ENCODE peak calls at places on chromosomes 16 and 17, in four cellular contexts. One of them, this sample, is unnamed.
A peak's percentile ranks its signal among the peaks of the same experiment; 100 is the strongest.

GRCh38 chr17:14940112-14940945 is 324.8 kb downstream of the PMP22 start:
- DNase-seq in K562: no peak
- DNase-seq in H1: no peak
- DNase-seq in HepG2: no peak
- DNase-seq in this sample: no peak

GRCh38 chr16:77881355-77882003 is 93.1 kb downstream of the VAT1L start:
- DNase-seq in H1: no peak
- DNase-seq in K562: no peak
- DNase-seq in HepG2: no peak
- DNase-seq in this sample: no peak

GRCh38 chr16:15979801-15980200 is 30.4 kb downstream of the ABCC1 start:
- DNase-seq in H1: no peak
- DNase-seq in HepG2: no peak
- DNase-seq in K562: no peak
- DNase-seq in this sample: no peak

GRCh38 chr16:57732011-57732410 is 3.6 kb upstream of the KATNB1 start:
- DNase-seq in H1: no peak
- DNase-seq in HepG2: no peak
- DNase-seq in K562: no peak
- DNase-seq in this sample: no peak

GRCh38 chr17:46851029-46851741 is at the start of gene WNT9B:
- DNase-seq in HepG2: peak; percentile 48
- DNase-seq in K562: peak; percentile 79
- DNase-seq in H1: no peak
- DNase-seq in this sample: peak; percentile 44

GRCh38 chr17:79814966-79815835 is 18.3 kb upstream of the CBX8 start:
- DNase-seq in HepG2: no peak
- DNase-seq in K562: no peak
- DNase-seq in H1: no peak
- DNase-seq in this sample: no peak

GRCh38 chr17:74245145-74245817 is 28.8 kb upstream of the DNAI2 start:
- DNase-seq in HepG2: no peak
- DNase-seq in H1: peak; percentile 47
- DNase-seq in K562: no peak
- DNase-seq in this sample: no peak

GRCh38 chr17:27630607-27631408 is at the start of gene LGALS9:
- DNase-seq in K562: no peak
- DNase-seq in HepG2: no peak
- DNase-seq in H1: no peak
- DNase-seq in this sample: no peak

GRCh38 chr17:82332669-82333278 is 792 bp downstream of the SECTM1 start:
- DNase-seq in H1: no peak
- DNase-seq in K562: peak; percentile 64
- DNase-seq in HepG2: no peak
- DNase-seq in this sample: peak; percentile 69

GRCh38 chr16:85839681-85840240 is 40.3 kb downstream of the COX4I1 start:
- DNase-seq in HepG2: no peak
- DNase-seq in H1: no peak
- DNase-seq in K562: no peak
- DNase-seq in this sample: no peak

GRCh38 chr17:37742114-37742761 is 2.6 kb downstream of the HNF1B start:
- DNase-seq in K562: no peak
- DNase-seq in HepG2: no peak
- DNase-seq in H1: no peak
- DNase-seq in this sample: peak; percentile 59

GRCh38 chr16:14003119-14003570 is 68.0 kb upstream of the MRTFB start:
- DNase-seq in H1: peak; percentile 66
- DNase-seq in K562: peak; percentile 40
- DNase-seq in HepG2: no peak
- DNase-seq in this sample: no peak

GRCh38 chr17:38469875-38470274 is 41.6 kb downstream of the ARHGAP23 start:
- DNase-seq in H1: no peak
- DNase-seq in HepG2: no peak
- DNase-seq in K562: peak; percentile 26
- DNase-seq in this sample: no peak

GRCh38 chr17:41464682-41465081 is 2.5 kb downstream of the KRT32 start:
- DNase-seq in K562: no peak
- DNase-seq in H1: no peak
- DNase-seq in HepG2: no peak
- DNase-seq in this sample: peak; percentile 79

GRCh38 chr17:60167095-60167741 is 17.4 kb downstream of the CA4 start:
- DNase-seq in HepG2: no peak
- DNase-seq in K562: no peak
- DNase-seq in H1: no peak
- DNase-seq in this sample: no peak

GRCh38 chr16:59263980-59264379 is 529.9 kb upstream of the GOT2 start:
- DNase-seq in H1: no peak
- DNase-seq in K562: no peak
- DNase-seq in HepG2: no peak
- DNase-seq in this sample: no peak

GRCh38 chr16:23771642-23772041 is 16.8 kb downstream of the CHP2 start:
- DNase-seq in K562: no peak
- DNase-seq in HepG2: no peak
- DNase-seq in H1: no peak
- DNase-seq in this sample: no peak

GRCh38 chr16:2213817-2214720 is 571 bp downstream of the PGP start:
- DNase-seq in H1: no peak
- DNase-seq in K562: no peak
- DNase-seq in HepG2: no peak
- DNase-seq in this sample: no peak

GRCh38 chr17:48429638-48430586 is at the start of gene SKAP1:
- DNase-seq in K562: no peak
- DNase-seq in HepG2: no peak
- DNase-seq in H1: no peak
- DNase-seq in this sample: no peak

GRCh38 chr16:12819126-12820117 is 15.7 kb upstream of the CPPED1 start:
- DNase-seq in HepG2: peak; percentile 79
- DNase-seq in H1: no peak
- DNase-seq in K562: peak; percentile 85
- DNase-seq in this sample: peak; percentile 63

GRCh38 chr17:77834170-77835115 is 124.1 kb upstream of the TNRC6C start:
- DNase-seq in HepG2: peak; percentile 20
- DNase-seq in H1: no peak
- DNase-seq in K562: peak; percentile 97
- DNase-seq in this sample: peak; percentile 99

GRCh38 chr16:76345093-76345735 is 68.0 kb downstream of the CNTNAP4 start:
- DNase-seq in H1: no peak
- DNase-seq in K562: no peak
- DNase-seq in HepG2: no peak
- DNase-seq in this sample: no peak

GRCh38 chr17:44775136-44775837 is 16.5 kb downstream of the ADAM11 start:
- DNase-seq in HepG2: peak; percentile 98
- DNase-seq in K562: no peak
- DNase-seq in H1: peak; percentile 99
- DNase-seq in this sample: peak; percentile 99

DNA sequence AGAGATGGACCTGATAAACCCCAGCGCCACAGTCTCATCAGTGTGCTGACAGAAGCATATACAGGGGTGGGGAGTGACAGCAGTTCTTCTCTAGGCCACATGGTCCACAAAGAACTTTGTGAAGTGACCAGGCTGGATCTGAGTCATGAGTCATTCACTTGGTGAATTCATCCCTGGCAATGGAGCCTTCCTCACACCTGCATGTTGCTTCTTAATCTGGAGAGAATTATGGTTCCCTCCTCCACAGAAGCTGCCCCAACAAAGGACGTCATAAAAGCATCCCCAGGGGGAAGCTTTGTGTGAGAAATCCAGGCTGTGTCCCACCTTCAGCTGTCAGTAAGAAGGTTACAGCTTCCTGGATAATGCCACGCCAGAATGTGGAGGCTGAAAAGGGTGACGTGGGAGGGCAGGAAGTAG is 215.6 kb upstream of the MAF start:
- DNase-seq in K562: no peak
- DNase-seq in H1: no peak
- DNase-seq in HepG2: no peak
- DNase-seq in this sample: no peak
- TF ChIP-seq CEBPB in K562: no peak
- TF ChIP-seq CEBPB in H1: no peak
- TF ChIP-seq CEBPB in HepG2: no peak
- TF ChIP-seq CEBPB in this sample: no peak

GRCh38 chr16:89359296-89360147 is 130.8 kb downstream of the ANKRD11 start:
- DNase-seq in K562: no peak
- DNase-seq in H1: no peak
- DNase-seq in HepG2: no peak
- DNase-seq in this sample: no peak

GRCh38 chr16:89358030-89359005 is 132.0 kb downstream of the ANKRD11 start:
- DNase-seq in K562: no peak
- DNase-seq in H1: no peak
- DNase-seq in HepG2: no peak
- DNase-seq in this sample: no peak

GRCh38 chr16:89363621-89364393 is 126.6 kb downstream of the ANKRD11 start:
- DNase-seq in H1: no peak
- DNase-seq in K562: peak; percentile 52
- DNase-seq in HepG2: peak; percentile 51
- DNase-seq in this sample: peak; percentile 65

GRCh38 chr16:89361756-89362155 is 128.6 kb downstream of the ANKRD11 start:
- DNase-seq in HepG2: no peak
- DNase-seq in H1: no peak
- DNase-seq in K562: no peak
- DNase-seq in this sample: no peak

GRCh38 chr16:89360760-89361435 is 129.5 kb downstream of the ANKRD11 start:
- DNase-seq in K562: no peak
- DNase-seq in H1: no peak
- DNase-seq in HepG2: no peak
- DNase-seq in this sample: no peak
- TF ChIP-seq RNF2 in K562: no peak
- TF ChIP-seq RNF2 in H1: no peak
- TF ChIP-seq RNF2 in HepG2: no peak
- TF ChIP-seq RNF2 in this sample: no peak

GRCh38 chr16:71811261-71811803 is 2.7 kb upstream of the AP1G1 start:
- DNase-seq in HepG2: no peak
- DNase-seq in K562: no peak
- DNase-seq in H1: no peak
- DNase-seq in this sample: no peak

GRCh38 chr16:71807905-71808592 is 585 bp downstream of the AP1G1 start:
- DNase-seq in HepG2: no peak
- DNase-seq in K562: peak; percentile 68
- DNase-seq in H1: no peak
- DNase-seq in this sample: peak; percentile 40

GRCh38 chr16:71803305-71803690 is 5.3 kb downstream of the AP1G1 start:
- DNase-seq in H1: no peak
- DNase-seq in HepG2: no peak
- DNase-seq in K562: no peak
- DNase-seq in this sample: no peak

GRCh38 chr16:71808593-71809449 is at the start of gene AP1G1:
- DNase-seq in K562: peak; percentile 98
- DNase-seq in HepG2: peak; percentile 98
- DNase-seq in H1: peak; percentile 92
- DNase-seq in this sample: peak; percentile 99
- TF ChIP-seq EP300 in K562: no peak
- TF ChIP-seq EP300 in HepG2: peak; percentile 40
- TF ChIP-seq EP300 in H1: peak; percentile 75
- TF ChIP-seq EP300 in this sample: no peak

GRCh38 chr17:29628619-29629018 is 5.9 kb upstream of the CORO6 start:
- DNase-seq in K562: no peak
- DNase-seq in H1: no peak
- DNase-seq in HepG2: no peak
- DNase-seq in this sample: no peak

GRCh38 chr17:29627951-29628350 is 5.2 kb upstream of the CORO6 start:
- DNase-seq in HepG2: no peak
- DNase-seq in H1: no peak
- DNase-seq in K562: no peak
- DNase-seq in this sample: no peak

GRCh38 chr17:29633886-29634285 is 11.2 kb upstream of the CORO6 start:
- DNase-seq in H1: no peak
- DNase-seq in K562: no peak
- DNase-seq in HepG2: no peak
- DNase-seq in this sample: no peak

GRCh38 chr17:29625037-29625750 is 2.5 kb upstream of the CORO6 start:
- DNase-seq in K562: no peak
- DNase-seq in HepG2: no peak
- DNase-seq in H1: no peak
- DNase-seq in this sample: peak; percentile 73

DNA sequence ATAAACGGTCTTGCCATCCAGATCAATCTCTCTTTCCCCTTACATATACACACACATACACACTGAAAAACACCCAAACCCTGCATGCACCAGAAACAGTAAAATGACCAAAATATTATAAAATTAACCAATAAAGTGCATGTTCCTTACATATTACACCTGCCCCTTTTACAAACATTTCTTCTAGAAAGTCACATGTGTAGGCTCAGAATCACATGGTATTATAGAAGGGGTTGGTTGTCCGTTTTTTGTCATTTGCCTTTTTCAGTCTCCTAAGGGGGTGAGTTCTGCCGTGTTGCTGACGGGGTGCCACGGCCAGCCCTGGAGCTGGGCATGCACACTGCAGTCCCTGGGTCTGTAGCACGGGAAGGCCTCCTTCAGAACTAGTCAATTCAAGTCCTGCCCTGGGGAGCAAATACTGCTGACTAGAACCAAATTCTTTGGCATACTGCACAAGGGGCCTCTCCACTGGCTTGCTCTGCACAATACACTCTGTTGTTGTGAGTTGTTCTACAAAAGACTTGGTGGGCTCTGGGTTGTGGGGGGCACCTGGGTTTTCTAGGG is 8.0 kb upstream of the CORO6 start:
- DNase-seq in HepG2: no peak
- DNase-seq in H1: no peak
- DNase-seq in K562: no peak
- DNase-seq in this sample: no peak
- TF ChIP-seq CEBPB in HepG2: no peak
- TF ChIP-seq CEBPB in H1: no peak
- TF ChIP-seq CEBPB in K562: no peak
- TF ChIP-seq CEBPB in this sample: no peak

DNA sequence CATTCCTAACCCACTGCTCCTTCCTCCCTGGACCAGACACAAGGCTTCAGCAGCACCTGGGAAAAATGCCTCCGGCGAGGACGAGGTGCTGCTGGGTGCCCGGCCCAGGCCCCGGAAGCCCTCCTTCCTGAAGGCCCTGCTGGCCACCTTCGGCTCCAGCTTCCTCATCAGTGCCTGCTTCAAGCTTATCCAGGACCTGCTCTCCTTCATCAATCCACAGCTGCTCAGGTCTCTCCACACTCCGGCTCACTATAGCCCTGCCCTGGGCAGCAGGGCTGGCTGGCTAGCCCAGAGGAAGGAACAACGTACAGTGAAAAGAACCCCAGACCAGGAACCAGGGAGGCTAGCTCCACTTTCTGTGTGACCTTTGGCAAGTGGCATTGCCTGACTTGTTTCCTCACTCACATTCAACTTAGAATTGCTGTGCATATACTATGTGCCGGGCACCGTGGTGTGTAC is 26.2 kb downstream of the ABCC3 start:
- DNase-seq in K562: no peak
- DNase-seq in HepG2: no peak
- DNase-seq in H1: no peak
- DNase-seq in this sample: no peak
- TF ChIP-seq RNF2 in K562: no peak
- TF ChIP-seq RNF2 in HepG2: no peak
- TF ChIP-seq RNF2 in H1: no peak
- TF ChIP-seq RNF2 in this sample: no peak

DNA sequence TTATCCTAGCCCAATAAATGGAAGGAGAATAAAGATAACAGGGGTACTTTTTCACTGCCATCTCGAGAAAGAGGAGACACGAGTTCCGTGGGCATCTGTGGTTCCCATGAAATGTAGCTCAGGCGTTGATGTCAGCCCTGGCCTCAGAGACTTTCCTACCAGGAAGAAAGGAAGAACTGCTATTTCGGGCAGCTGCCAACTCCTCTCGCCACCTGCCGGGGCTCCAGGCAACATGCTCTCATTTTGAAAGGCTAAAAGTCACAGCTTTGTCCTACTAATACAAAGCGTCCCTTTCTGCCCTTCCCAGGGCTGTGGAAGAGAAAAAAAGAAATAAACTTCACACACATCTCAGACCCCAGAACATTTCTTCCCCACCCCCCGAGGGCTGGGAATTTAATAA is 65.8 kb downstream of the DHRS7C start:
- DNase-seq in K562: no peak
- DNase-seq in H1: no peak
- DNase-seq in HepG2: peak; percentile 20
- DNase-seq in this sample: peak; percentile 19
- TF ChIP-seq EP300 in K562: no peak
- TF ChIP-seq EP300 in H1: no peak
- TF ChIP-seq EP300 in HepG2: no peak
- TF ChIP-seq EP300 in this sample: no peak

This sample was measured in A549.